ENCODE peak calls at places on chromosomes 6 and 20, in four cellular contexts. One of them, this sample, is unnamed.

GRCh38 chr20:47220161-47220582 is 136.3 kb downstream of the ZMYND8 start:
- DNase-seq in WTC11: peak
- DNase-seq in HepG2: peak
- DNase-seq in K562: peak
- DNase-seq in this sample: no peak

GRCh38 chr20:50534567-50534966 is 24.4 kb downstream of the PTPN1 start:
- DNase-seq in WTC11: no peak
- DNase-seq in K562: no peak
- DNase-seq in HepG2: no peak
- DNase-seq in this sample: no peak

GRCh38 chr20:9743871-9744270 is 95.0 kb downstream of the PAK5 start:
- DNase-seq in K562: no peak
- DNase-seq in WTC11: no peak
- DNase-seq in HepG2: no peak
- DNase-seq in this sample: no peak

GRCh38 chr6:158962371-158962770 is 37.6 kb downstream of the RSPH3 start:
- DNase-seq in WTC11: no peak
- DNase-seq in K562: no peak
- DNase-seq in HepG2: no peak
- DNase-seq in this sample: no peak

GRCh38 chr6:157442296-157442695 is 61.3 kb downstream of the ZDHHC14 start:
- DNase-seq in HepG2: no peak
- DNase-seq in WTC11: no peak
- DNase-seq in K562: no peak
- DNase-seq in this sample: no peak

GRCh38 chr20:50070361-50070760 is 42.6 kb downstream of the UBE2V1 start:
- DNase-seq in WTC11: no peak
- DNase-seq in K562: peak
- DNase-seq in HepG2: peak
- DNase-seq in this sample: no peak

GRCh38 chr6:10556496-10557391 is 35.6 kb downstream of the GCNT2 start:
- DNase-seq in K562: no peak
- DNase-seq in WTC11: no peak
- DNase-seq in HepG2: no peak
- DNase-seq in this sample: no peak

GRCh38 chr6:11194399-11195274 is 37.8 kb downstream of the NEDD9 start:
- DNase-seq in HepG2: no peak
- DNase-seq in K562: no peak
- DNase-seq in WTC11: no peak
- DNase-seq in this sample: no peak

GRCh38 chr20:17910828-17911294 is 57.7 kb downstream of the SNX5 start:
- DNase-seq in HepG2: no peak
- DNase-seq in K562: peak
- DNase-seq in WTC11: no peak
- DNase-seq in this sample: no peak

GRCh38 chr6:25312034-25312620 is 33.0 kb downstream of the CARMIL1 start:
- DNase-seq in WTC11: no peak
- DNase-seq in K562: no peak
- DNase-seq in HepG2: no peak
- DNase-seq in this sample: no peak

GRCh38 chr20:39310363-39311037 is 348.4 kb downstream of the DHX35 start:
- DNase-seq in HepG2: no peak
- DNase-seq in WTC11: peak
- DNase-seq in K562: no peak
- DNase-seq in this sample: no peak

GRCh38 chr6:89589297-89590074 is 49.1 kb downstream of the LYRM2 start:
- DNase-seq in K562: no peak
- DNase-seq in HepG2: no peak
- DNase-seq in WTC11: peak
- DNase-seq in this sample: no peak

GRCh38 chr6:13558718-13559117 is 15.7 kb upstream of the SIRT5 start:
- DNase-seq in HepG2: no peak
- DNase-seq in K562: no peak
- DNase-seq in WTC11: no peak
- DNase-seq in this sample: no peak

GRCh38 chr6:35552285-35552917 is 39.7 kb upstream of the TULP1 start:
- DNase-seq in WTC11: peak
- DNase-seq in HepG2: peak
- DNase-seq in K562: peak
- DNase-seq in this sample: peak
- TF ChIP-seq CREM in WTC11: no peak
- TF ChIP-seq CREM in HepG2: no peak
- TF ChIP-seq CREM in K562: no peak
- TF ChIP-seq CREM in this sample: no peak

GRCh38 chr6:56416247-56416646 is 168.9 kb upstream of the COL21A1 start:
- DNase-seq in HepG2: no peak
- DNase-seq in K562: no peak
- DNase-seq in WTC11: no peak
- DNase-seq in this sample: no peak
- TF ChIP-seq CREM in HepG2: no peak
- TF ChIP-seq CREM in K562: no peak
- TF ChIP-seq CREM in WTC11: no peak
- TF ChIP-seq CREM in this sample: no peak

DNA sequence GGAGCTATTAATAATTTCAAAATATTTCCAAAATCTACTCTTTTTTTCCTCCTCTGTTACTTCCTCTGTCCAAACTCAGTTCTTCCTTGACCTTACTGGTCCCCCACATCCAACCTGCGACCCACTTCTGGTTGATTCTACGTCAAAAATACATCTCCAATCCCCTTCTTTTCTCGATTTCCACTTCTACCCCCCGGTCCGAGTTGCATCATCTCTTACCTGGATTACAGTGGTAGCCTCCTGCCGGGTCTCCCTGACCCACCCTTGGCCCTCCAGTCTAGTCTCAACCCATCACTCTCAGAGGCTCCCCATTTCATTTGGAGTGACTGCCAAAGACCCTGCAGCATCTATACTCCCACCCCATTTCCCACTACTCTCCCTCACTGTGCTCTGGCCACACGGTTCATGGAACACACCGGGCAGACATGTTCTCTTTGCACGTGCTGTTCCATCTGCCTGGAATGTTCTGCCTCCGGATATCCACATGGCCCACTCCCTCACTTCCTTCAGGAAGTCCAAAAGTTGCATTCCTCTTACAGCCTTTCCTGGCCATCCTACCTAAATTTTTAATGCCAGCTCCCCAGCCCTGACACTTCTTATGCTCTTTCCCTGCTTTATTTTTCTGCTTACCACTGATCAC is 6.1 kb upstream of the CCND3 start:
- DNase-seq in K562: no peak
- DNase-seq in HepG2: no peak
- DNase-seq in WTC11: no peak
- DNase-seq in this sample: no peak
- TF ChIP-seq CREM in K562: no peak
- TF ChIP-seq CREM in HepG2: no peak
- TF ChIP-seq CREM in WTC11: no peak
- TF ChIP-seq CREM in this sample: no peak

GRCh38 chr6:41092421-41093140 is 19.8 kb downstream of the NFYA start:
- DNase-seq in WTC11: no peak
- DNase-seq in K562: peak
- DNase-seq in HepG2: peak
- DNase-seq in this sample: no peak
- TF ChIP-seq CREM in WTC11: no peak
- TF ChIP-seq CREM in K562: no peak
- TF ChIP-seq CREM in HepG2: no peak
- TF ChIP-seq CREM in this sample: no peak

GRCh38 chr20:51542033-51542893 is at the start of gene NFATC2:
- DNase-seq in K562: peak
- DNase-seq in HepG2: peak
- DNase-seq in WTC11: peak
- DNase-seq in this sample: no peak
- TF ChIP-seq CREM in K562: peak
- TF ChIP-seq CREM in HepG2: no peak
- TF ChIP-seq CREM in WTC11: no peak
- TF ChIP-seq CREM in this sample: no peak

DNA sequence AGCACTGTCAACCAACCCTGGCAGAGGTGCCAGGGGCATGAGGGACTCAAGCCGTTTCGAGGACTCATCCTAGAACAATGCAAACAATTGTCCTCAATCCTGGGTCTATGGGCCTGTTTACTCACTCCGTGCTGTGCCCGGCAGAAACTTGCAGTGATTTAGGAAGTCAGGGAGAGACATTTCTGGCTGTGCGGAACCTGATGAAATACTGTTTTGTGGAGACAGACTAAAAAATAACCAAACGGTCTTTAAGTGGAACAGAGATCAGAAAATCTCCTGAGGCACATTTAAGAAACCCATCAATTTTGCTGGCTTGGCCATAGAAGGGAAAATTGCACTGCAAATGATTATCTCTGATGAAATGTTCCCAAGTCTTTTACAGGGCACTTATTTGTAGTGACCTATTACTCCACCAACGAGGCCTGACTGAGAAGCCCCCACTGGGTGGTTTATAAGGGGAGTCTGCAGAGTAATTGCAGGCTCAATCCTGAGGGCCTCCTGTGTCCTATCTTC is 79.8 kb upstream of the KCNK16 start:
- DNase-seq in WTC11: no peak
- DNase-seq in K562: no peak
- DNase-seq in HepG2: no peak
- DNase-seq in this sample: no peak
- TF ChIP-seq CREM in WTC11: no peak
- TF ChIP-seq CREM in K562: no peak
- TF ChIP-seq CREM in HepG2: no peak
- TF ChIP-seq CREM in this sample: no peak

GRCh38 chr6:36724514-36725385 is 27.1 kb downstream of the RAB44 start:
- DNase-seq in HepG2: peak
- DNase-seq in K562: peak
- DNase-seq in WTC11: peak
- DNase-seq in this sample: no peak
- TF ChIP-seq CREM in HepG2: no peak
- TF ChIP-seq CREM in K562: no peak
- TF ChIP-seq CREM in WTC11: no peak
- TF ChIP-seq CREM in this sample: no peak

This sample was measured in GM12878.